ENCODE peak calls at places on chromosomes 5 and 9, in seven cellular contexts. One of them, this sample, is unnamed.

GRCh38 chr5:105197531-105197930 is 1634.9 kb upstream of the NUDT12 start:
- DNase-seq in stimulated activated CD4-positive, alpha-beta T cell treated with anti-CD3 and anti-CD28 coated beads, TNF-alpha, amount 100 ng/mL, for 24 hours: no peak
- DNase-seq in activated CD4-positive, CD25-positive, alpha-beta regulatory T cell treated with anti-CD3 and anti-CD28 coated beads, Interleukin-2, amount 50 U/mL, for 72 hours: no peak
- DNase-seq in posterior cingulate gyrus: no peak
- DNase-seq in sciatic nerve: no peak
- DNase-seq in activated CD4-positive, alpha-beta T cell treated with anti-CD3 and anti-CD28 coated beads for 24 hours: no peak
- DNase-seq in left ventricle myocardium superior: no peak
- DNase-seq in this sample: no peak

GRCh38 chr5:150500905-150501304 is 7.0 kb upstream of the NDST1 start:
- DNase-seq in stimulated activated CD4-positive, alpha-beta T cell treated with anti-CD3 and anti-CD28 coated beads, TNF-alpha, amount 100 ng/mL, for 24 hours: no peak
- DNase-seq in activated CD4-positive, CD25-positive, alpha-beta regulatory T cell treated with anti-CD3 and anti-CD28 coated beads, Interleukin-2, amount 50 U/mL, for 72 hours: no peak
- DNase-seq in posterior cingulate gyrus: peak; percentile 92
- DNase-seq in sciatic nerve: no peak
- DNase-seq in activated CD4-positive, alpha-beta T cell treated with anti-CD3 and anti-CD28 coated beads for 24 hours: no peak
- DNase-seq in left ventricle myocardium superior: no peak
- DNase-seq in this sample: no peak

GRCh38 chr9:110183208-110184145 is 24.5 kb downstream of the C9orf152 start:
- DNase-seq in stimulated activated CD4-positive, alpha-beta T cell treated with anti-CD3 and anti-CD28 coated beads, TNF-alpha, amount 100 ng/mL, for 24 hours: peak; percentile 27
- DNase-seq in activated CD4-positive, CD25-positive, alpha-beta regulatory T cell treated with anti-CD3 and anti-CD28 coated beads, Interleukin-2, amount 50 U/mL, for 72 hours: peak; percentile 38
- DNase-seq in posterior cingulate gyrus: no peak
- DNase-seq in sciatic nerve: peak; percentile 69
- DNase-seq in activated CD4-positive, alpha-beta T cell treated with anti-CD3 and anti-CD28 coated beads for 24 hours: peak; percentile 42
- DNase-seq in left ventricle myocardium superior: no peak
- DNase-seq in this sample: no peak

GRCh38 chr9:131642496-131643083 is 97.3 kb downstream of the PRRT1B start:
- DNase-seq in stimulated activated CD4-positive, alpha-beta T cell treated with anti-CD3 and anti-CD28 coated beads, TNF-alpha, amount 100 ng/mL, for 24 hours: peak; percentile 59
- DNase-seq in activated CD4-positive, CD25-positive, alpha-beta regulatory T cell treated with anti-CD3 and anti-CD28 coated beads, Interleukin-2, amount 50 U/mL, for 72 hours: peak; percentile 38
- DNase-seq in posterior cingulate gyrus: no peak
- DNase-seq in sciatic nerve: no peak
- DNase-seq in activated CD4-positive, alpha-beta T cell treated with anti-CD3 and anti-CD28 coated beads for 24 hours: peak; percentile 47
- DNase-seq in left ventricle myocardium superior: no peak
- DNase-seq in this sample: no peak

GRCh38 chr5:127042593-127042992 is 12.2 kb upstream of the MARCHF3 start:
- DNase-seq in stimulated activated CD4-positive, alpha-beta T cell treated with anti-CD3 and anti-CD28 coated beads, TNF-alpha, amount 100 ng/mL, for 24 hours: no peak
- DNase-seq in activated CD4-positive, CD25-positive, alpha-beta regulatory T cell treated with anti-CD3 and anti-CD28 coated beads, Interleukin-2, amount 50 U/mL, for 72 hours: no peak
- DNase-seq in posterior cingulate gyrus: no peak
- DNase-seq in sciatic nerve: no peak
- DNase-seq in activated CD4-positive, alpha-beta T cell treated with anti-CD3 and anti-CD28 coated beads for 24 hours: no peak
- DNase-seq in left ventricle myocardium superior: no peak
- DNase-seq in this sample: no peak

GRCh38 chr9:127942152-127943010 is 4.7 kb upstream of the DPM2 start:
- DNase-seq in stimulated activated CD4-positive, alpha-beta T cell treated with anti-CD3 and anti-CD28 coated beads, TNF-alpha, amount 100 ng/mL, for 24 hours: no peak
- DNase-seq in activated CD4-positive, CD25-positive, alpha-beta regulatory T cell treated with anti-CD3 and anti-CD28 coated beads, Interleukin-2, amount 50 U/mL, for 72 hours: no peak
- DNase-seq in posterior cingulate gyrus: peak; percentile 95
- DNase-seq in sciatic nerve: no peak
- DNase-seq in activated CD4-positive, alpha-beta T cell treated with anti-CD3 and anti-CD28 coated beads for 24 hours: peak; percentile 39
- DNase-seq in left ventricle myocardium superior: peak; percentile 84
- DNase-seq in this sample: no peak

GRCh38 chr5:31743678-31744077 is 104.7 kb downstream of the PDZD2 start:
- DNase-seq in stimulated activated CD4-positive, alpha-beta T cell treated with anti-CD3 and anti-CD28 coated beads, TNF-alpha, amount 100 ng/mL, for 24 hours: no peak
- DNase-seq in activated CD4-positive, CD25-positive, alpha-beta regulatory T cell treated with anti-CD3 and anti-CD28 coated beads, Interleukin-2, amount 50 U/mL, for 72 hours: no peak
- DNase-seq in posterior cingulate gyrus: no peak
- DNase-seq in sciatic nerve: no peak
- DNase-seq in activated CD4-positive, alpha-beta T cell treated with anti-CD3 and anti-CD28 coated beads for 24 hours: no peak
- DNase-seq in left ventricle myocardium superior: no peak
- DNase-seq in this sample: no peak

GRCh38 chr9:98230354-98230753 is 25.1 kb downstream of the TBC1D2 start:
- DNase-seq in stimulated activated CD4-positive, alpha-beta T cell treated with anti-CD3 and anti-CD28 coated beads, TNF-alpha, amount 100 ng/mL, for 24 hours: no peak
- DNase-seq in activated CD4-positive, CD25-positive, alpha-beta regulatory T cell treated with anti-CD3 and anti-CD28 coated beads, Interleukin-2, amount 50 U/mL, for 72 hours: no peak
- DNase-seq in posterior cingulate gyrus: peak; percentile 44
- DNase-seq in sciatic nerve: no peak
- DNase-seq in activated CD4-positive, alpha-beta T cell treated with anti-CD3 and anti-CD28 coated beads for 24 hours: no peak
- DNase-seq in left ventricle myocardium superior: no peak
- DNase-seq in this sample: no peak

GRCh38 chr9:129561594-129562281 is 59.2 kb downstream of the C9orf50 start:
- DNase-seq in stimulated activated CD4-positive, alpha-beta T cell treated with anti-CD3 and anti-CD28 coated beads, TNF-alpha, amount 100 ng/mL, for 24 hours: no peak
- DNase-seq in activated CD4-positive, CD25-positive, alpha-beta regulatory T cell treated with anti-CD3 and anti-CD28 coated beads, Interleukin-2, amount 50 U/mL, for 72 hours: no peak
- DNase-seq in posterior cingulate gyrus: no peak
- DNase-seq in sciatic nerve: no peak
- DNase-seq in activated CD4-positive, alpha-beta T cell treated with anti-CD3 and anti-CD28 coated beads for 24 hours: no peak
- DNase-seq in left ventricle myocardium superior: no peak
- DNase-seq in this sample: no peak

GRCh38 chr5:128258387-128258786 is 174.8 kb downstream of the SLC12A2 start:
- DNase-seq in stimulated activated CD4-positive, alpha-beta T cell treated with anti-CD3 and anti-CD28 coated beads, TNF-alpha, amount 100 ng/mL, for 24 hours: no peak
- DNase-seq in activated CD4-positive, CD25-positive, alpha-beta regulatory T cell treated with anti-CD3 and anti-CD28 coated beads, Interleukin-2, amount 50 U/mL, for 72 hours: no peak
- DNase-seq in posterior cingulate gyrus: no peak
- DNase-seq in sciatic nerve: no peak
- DNase-seq in activated CD4-positive, alpha-beta T cell treated with anti-CD3 and anti-CD28 coated beads for 24 hours: no peak
- DNase-seq in left ventricle myocardium superior: no peak
- DNase-seq in this sample: no peak

GRCh38 chr5:111159845-111160244 is 64.3 kb upstream of the CAMK4 start:
- DNase-seq in stimulated activated CD4-positive, alpha-beta T cell treated with anti-CD3 and anti-CD28 coated beads, TNF-alpha, amount 100 ng/mL, for 24 hours: no peak
- DNase-seq in activated CD4-positive, CD25-positive, alpha-beta regulatory T cell treated with anti-CD3 and anti-CD28 coated beads, Interleukin-2, amount 50 U/mL, for 72 hours: no peak
- DNase-seq in posterior cingulate gyrus: no peak
- DNase-seq in sciatic nerve: no peak
- DNase-seq in activated CD4-positive, alpha-beta T cell treated with anti-CD3 and anti-CD28 coated beads for 24 hours: no peak
- DNase-seq in left ventricle myocardium superior: no peak
- DNase-seq in this sample: no peak

GRCh38 chr5:54469655-54470054 is 14.2 kb downstream of the HSPB3 start:
- DNase-seq in stimulated activated CD4-positive, alpha-beta T cell treated with anti-CD3 and anti-CD28 coated beads, TNF-alpha, amount 100 ng/mL, for 24 hours: no peak
- DNase-seq in activated CD4-positive, CD25-positive, alpha-beta regulatory T cell treated with anti-CD3 and anti-CD28 coated beads, Interleukin-2, amount 50 U/mL, for 72 hours: no peak
- DNase-seq in posterior cingulate gyrus: no peak
- DNase-seq in sciatic nerve: no peak
- DNase-seq in activated CD4-positive, alpha-beta T cell treated with anti-CD3 and anti-CD28 coated beads for 24 hours: no peak
- DNase-seq in left ventricle myocardium superior: no peak
- DNase-seq in this sample: no peak

GRCh38 chr5:108858959-108859358 is 111.3 kb downstream of the FER start:
- DNase-seq in stimulated activated CD4-positive, alpha-beta T cell treated with anti-CD3 and anti-CD28 coated beads, TNF-alpha, amount 100 ng/mL, for 24 hours: no peak
- DNase-seq in activated CD4-positive, CD25-positive, alpha-beta regulatory T cell treated with anti-CD3 and anti-CD28 coated beads, Interleukin-2, amount 50 U/mL, for 72 hours: no peak
- DNase-seq in posterior cingulate gyrus: no peak
- DNase-seq in sciatic nerve: no peak
- DNase-seq in activated CD4-positive, alpha-beta T cell treated with anti-CD3 and anti-CD28 coated beads for 24 hours: no peak
- DNase-seq in left ventricle myocardium superior: no peak
- DNase-seq in this sample: no peak

GRCh38 chr5:37774912-37775483 is 64.8 kb downstream of the GDNF start:
- DNase-seq in stimulated activated CD4-positive, alpha-beta T cell treated with anti-CD3 and anti-CD28 coated beads, TNF-alpha, amount 100 ng/mL, for 24 hours: peak; percentile 2
- DNase-seq in activated CD4-positive, CD25-positive, alpha-beta regulatory T cell treated with anti-CD3 and anti-CD28 coated beads, Interleukin-2, amount 50 U/mL, for 72 hours: peak; percentile 32
- DNase-seq in posterior cingulate gyrus: no peak
- DNase-seq in sciatic nerve: no peak
- DNase-seq in activated CD4-positive, alpha-beta T cell treated with anti-CD3 and anti-CD28 coated beads for 24 hours: no peak
- DNase-seq in left ventricle myocardium superior: no peak
- DNase-seq in this sample: no peak

GRCh38 chr9:76713371-76713770 is 50.9 kb upstream of the PCA3 start:
- DNase-seq in stimulated activated CD4-positive, alpha-beta T cell treated with anti-CD3 and anti-CD28 coated beads, TNF-alpha, amount 100 ng/mL, for 24 hours: no peak
- DNase-seq in activated CD4-positive, CD25-positive, alpha-beta regulatory T cell treated with anti-CD3 and anti-CD28 coated beads, Interleukin-2, amount 50 U/mL, for 72 hours: no peak
- DNase-seq in posterior cingulate gyrus: no peak
- DNase-seq in sciatic nerve: no peak
- DNase-seq in activated CD4-positive, alpha-beta T cell treated with anti-CD3 and anti-CD28 coated beads for 24 hours: no peak
- DNase-seq in left ventricle myocardium superior: no peak
- DNase-seq in this sample: no peak

GRCh38 chr9:124616961-124617360 is 109.8 kb upstream of the NR5A1 start:
- DNase-seq in stimulated activated CD4-positive, alpha-beta T cell treated with anti-CD3 and anti-CD28 coated beads, TNF-alpha, amount 100 ng/mL, for 24 hours: no peak
- DNase-seq in activated CD4-positive, CD25-positive, alpha-beta regulatory T cell treated with anti-CD3 and anti-CD28 coated beads, Interleukin-2, amount 50 U/mL, for 72 hours: no peak
- DNase-seq in posterior cingulate gyrus: no peak
- DNase-seq in sciatic nerve: no peak
- DNase-seq in activated CD4-positive, alpha-beta T cell treated with anti-CD3 and anti-CD28 coated beads for 24 hours: no peak
- DNase-seq in left ventricle myocardium superior: no peak
- DNase-seq in this sample: no peak

GRCh38 chr9:128055222-128056040 is 11.7 kb downstream of the NAIF1 start:
- DNase-seq in stimulated activated CD4-positive, alpha-beta T cell treated with anti-CD3 and anti-CD28 coated beads, TNF-alpha, amount 100 ng/mL, for 24 hours: no peak
- DNase-seq in activated CD4-positive, CD25-positive, alpha-beta regulatory T cell treated with anti-CD3 and anti-CD28 coated beads, Interleukin-2, amount 50 U/mL, for 72 hours: no peak
- DNase-seq in posterior cingulate gyrus: no peak
- DNase-seq in sciatic nerve: no peak
- DNase-seq in activated CD4-positive, alpha-beta T cell treated with anti-CD3 and anti-CD28 coated beads for 24 hours: no peak
- DNase-seq in left ventricle myocardium superior: peak; percentile 56
- DNase-seq in this sample: no peak

GRCh38 chr5:59366784-59367183 is 526.7 kb downstream of the PDE4D start:
- DNase-seq in stimulated activated CD4-positive, alpha-beta T cell treated with anti-CD3 and anti-CD28 coated beads, TNF-alpha, amount 100 ng/mL, for 24 hours: no peak
- DNase-seq in activated CD4-positive, CD25-positive, alpha-beta regulatory T cell treated with anti-CD3 and anti-CD28 coated beads, Interleukin-2, amount 50 U/mL, for 72 hours: no peak
- DNase-seq in posterior cingulate gyrus: no peak
- DNase-seq in sciatic nerve: no peak
- DNase-seq in activated CD4-positive, alpha-beta T cell treated with anti-CD3 and anti-CD28 coated beads for 24 hours: no peak
- DNase-seq in left ventricle myocardium superior: no peak
- DNase-seq in this sample: no peak

GRCh38 chr5:163894645-163895044 is 389.2 kb downstream of the MAT2B start:
- DNase-seq in stimulated activated CD4-positive, alpha-beta T cell treated with anti-CD3 and anti-CD28 coated beads, TNF-alpha, amount 100 ng/mL, for 24 hours: no peak
- DNase-seq in activated CD4-positive, CD25-positive, alpha-beta regulatory T cell treated with anti-CD3 and anti-CD28 coated beads, Interleukin-2, amount 50 U/mL, for 72 hours: no peak
- DNase-seq in posterior cingulate gyrus: no peak
- DNase-seq in sciatic nerve: no peak
- DNase-seq in activated CD4-positive, alpha-beta T cell treated with anti-CD3 and anti-CD28 coated beads for 24 hours: no peak
- DNase-seq in left ventricle myocardium superior: no peak
- DNase-seq in this sample: no peak

GRCh38 chr9:68775003-68775730 is 70.1 kb downstream of the PIP5K1B start:
- DNase-seq in stimulated activated CD4-positive, alpha-beta T cell treated with anti-CD3 and anti-CD28 coated beads, TNF-alpha, amount 100 ng/mL, for 24 hours: no peak
- DNase-seq in activated CD4-positive, CD25-positive, alpha-beta regulatory T cell treated with anti-CD3 and anti-CD28 coated beads, Interleukin-2, amount 50 U/mL, for 72 hours: no peak
- DNase-seq in posterior cingulate gyrus: no peak
- DNase-seq in sciatic nerve: no peak
- DNase-seq in activated CD4-positive, alpha-beta T cell treated with anti-CD3 and anti-CD28 coated beads for 24 hours: no peak
- DNase-seq in left ventricle myocardium superior: no peak
- DNase-seq in this sample: no peak

GRCh38 chr9:135744333-135745070 is 42.5 kb downstream of the KCNT1 start:
- DNase-seq in stimulated activated CD4-positive, alpha-beta T cell treated with anti-CD3 and anti-CD28 coated beads, TNF-alpha, amount 100 ng/mL, for 24 hours: no peak
- DNase-seq in activated CD4-positive, CD25-positive, alpha-beta regulatory T cell treated with anti-CD3 and anti-CD28 coated beads, Interleukin-2, amount 50 U/mL, for 72 hours: no peak
- DNase-seq in posterior cingulate gyrus: no peak
- DNase-seq in sciatic nerve: no peak
- DNase-seq in activated CD4-positive, alpha-beta T cell treated with anti-CD3 and anti-CD28 coated beads for 24 hours: no peak
- DNase-seq in left ventricle myocardium superior: no peak
- DNase-seq in this sample: no peak

GRCh38 chr5:3051400-3051799 is 299.9 kb upstream of the IRX2 start:
- DNase-seq in stimulated activated CD4-positive, alpha-beta T cell treated with anti-CD3 and anti-CD28 coated beads, TNF-alpha, amount 100 ng/mL, for 24 hours: no peak
- DNase-seq in activated CD4-positive, CD25-positive, alpha-beta regulatory T cell treated with anti-CD3 and anti-CD28 coated beads, Interleukin-2, amount 50 U/mL, for 72 hours: no peak
- DNase-seq in posterior cingulate gyrus: no peak
- DNase-seq in sciatic nerve: no peak
- DNase-seq in activated CD4-positive, alpha-beta T cell treated with anti-CD3 and anti-CD28 coated beads for 24 hours: no peak
- DNase-seq in left ventricle myocardium superior: no peak
- DNase-seq in this sample: no peak

GRCh38 chr9:114216081-114216480 is 60.7 kb downstream of the COL27A1 start:
- DNase-seq in stimulated activated CD4-positive, alpha-beta T cell treated with anti-CD3 and anti-CD28 coated beads, TNF-alpha, amount 100 ng/mL, for 24 hours: no peak
- DNase-seq in activated CD4-positive, CD25-positive, alpha-beta regulatory T cell treated with anti-CD3 and anti-CD28 coated beads, Interleukin-2, amount 50 U/mL, for 72 hours: no peak
- DNase-seq in posterior cingulate gyrus: peak; percentile 90
- DNase-seq in sciatic nerve: peak; percentile 75
- DNase-seq in activated CD4-positive, alpha-beta T cell treated with anti-CD3 and anti-CD28 coated beads for 24 hours: no peak
- DNase-seq in left ventricle myocardium superior: peak; percentile 82
- DNase-seq in this sample: no peak

GRCh38 chr5:168157141-168157540 is 134.3 kb upstream of the WWC1 start:
- DNase-seq in stimulated activated CD4-positive, alpha-beta T cell treated with anti-CD3 and anti-CD28 coated beads, TNF-alpha, amount 100 ng/mL, for 24 hours: no peak
- DNase-seq in activated CD4-positive, CD25-positive, alpha-beta regulatory T cell treated with anti-CD3 and anti-CD28 coated beads, Interleukin-2, amount 50 U/mL, for 72 hours: no peak
- DNase-seq in posterior cingulate gyrus: no peak
- DNase-seq in sciatic nerve: no peak
- DNase-seq in activated CD4-positive, alpha-beta T cell treated with anti-CD3 and anti-CD28 coated beads for 24 hours: no peak
- DNase-seq in left ventricle myocardium superior: no peak
- DNase-seq in this sample: no peak

GRCh38 chr5:170892201-170892600 is 30.4 kb downstream of the RANBP17 start:
- DNase-seq in stimulated activated CD4-positive, alpha-beta T cell treated with anti-CD3 and anti-CD28 coated beads, TNF-alpha, amount 100 ng/mL, for 24 hours: no peak
- DNase-seq in activated CD4-positive, CD25-positive, alpha-beta regulatory T cell treated with anti-CD3 and anti-CD28 coated beads, Interleukin-2, amount 50 U/mL, for 72 hours: no peak
- DNase-seq in posterior cingulate gyrus: no peak
- DNase-seq in sciatic nerve: no peak
- DNase-seq in activated CD4-positive, alpha-beta T cell treated with anti-CD3 and anti-CD28 coated beads for 24 hours: no peak
- DNase-seq in left ventricle myocardium superior: no peak
- DNase-seq in this sample: no peak

GRCh38 chr5:42808888-42809611 is 2.6 kb downstream of the SELENOP start:
- DNase-seq in stimulated activated CD4-positive, alpha-beta T cell treated with anti-CD3 and anti-CD28 coated beads, TNF-alpha, amount 100 ng/mL, for 24 hours: no peak
- DNase-seq in activated CD4-positive, CD25-positive, alpha-beta regulatory T cell treated with anti-CD3 and anti-CD28 coated beads, Interleukin-2, amount 50 U/mL, for 72 hours: no peak
- DNase-seq in posterior cingulate gyrus: no peak
- DNase-seq in sciatic nerve: no peak
- DNase-seq in activated CD4-positive, alpha-beta T cell treated with anti-CD3 and anti-CD28 coated beads for 24 hours: no peak
- DNase-seq in left ventricle myocardium superior: no peak
- DNase-seq in this sample: no peak

This sample was measured in occipital lobe.